ENCODE peak calls at places on chromosomes 12 and 14, in four cellular contexts. W is endothelial cell, D is kidney tubule cell, Y is GM04504. G is an unnamed sample.

GRCh38 chr12:104457746-104458644 is 1.2 kb downstream of the CHST11 start:
- DNase-seq in Y (no peak), D (peak; percentile 42), W (peak; percentile 33), G (no peak)

GRCh38 chr12:101552277-101552676 is 42.5 kb upstream of the MYBPC1 start:
- DNase-seq in W (no peak), D (no peak), Y (no peak), G (peak; percentile 31)

GRCh38 chr14:105773584-105773983 is 247.2 kb downstream of the TMEM121 start:
- DNase-seq in Y (no peak), W (no peak), D (no peak), G (no peak)

GRCh38 chr14:72552236-72552635 is 341.7 kb downstream of the DPF3 start:
- DNase-seq in Y (no peak), D (no peak), W (no peak), G (no peak)

GRCh38 chr14:80954771-80955299 is 586 bp upstream of the TSHR start:
- DNase-seq in Y (peak; percentile 49), D (peak; percentile 76), W (peak; percentile 83), G (peak; percentile 68)

GRCh38 chr12:92927055-92927435 is 2.0 kb downstream of the EEA1 start:
- DNase-seq in D (peak; percentile 63), W (no peak), Y (peak; percentile 10), G (peak; percentile 38)

GRCh38 chr12:62799126-62799736 is 135.7 kb downstream of the PPM1H start:
- DNase-seq in Y (peak; percentile 37), D (peak; percentile 66), W (peak; percentile 80), G (peak; percentile 29)

GRCh38 chr12:124720687-124721500 is 142.8 kb downstream of the SCARB1 start:
- DNase-seq in W (no peak), Y (peak; percentile 72), D (peak; percentile 93), G (peak; percentile 46)

GRCh38 chr14:61365667-61366194 is 44.4 kb downstream of the PRKCH start:
- DNase-seq in W (no peak), Y (no peak), D (no peak), G (no peak)

GRCh38 chr12:93148412-93148811 is 219.3 kb upstream of the EEA1 start:
- DNase-seq in Y (no peak), D (no peak), W (no peak), G (no peak)

GRCh38 chr12:56451147-56451546 is 1.9 kb upstream of the TIMELESS start:
- DNase-seq in W (no peak), Y (no peak), D (no peak), G (no peak)

GRCh38 chr12:89862511-89863331 is 154.1 kb upstream of the ATP2B1 start:
- DNase-seq in D (peak; percentile 30), W (peak; percentile 6), Y (no peak), G (no peak)

GRCh38 chr14:75715926-75716780 is 55.1 kb downstream of the TTLL5 start:
- DNase-seq in W (no peak), D (peak; percentile 85), Y (peak; percentile 38), G (no peak)

GRCh38 chr12:121792607-121793500 is 634 bp downstream of the RHOF start:
- DNase-seq in Y (no peak), D (peak; percentile 52), W (no peak), G (no peak)

GRCh38 chr12:71755146-71755892 is 656 bp downstream of the RAB21 start:
- DNase-seq in D (peak; percentile 67), Y (peak; percentile 24), W (peak; percentile 7), G (no peak)

GRCh38 chr12:21677204-21677603 is 19.6 kb upstream of the LDHB start:
- DNase-seq in W (no peak), Y (no peak), D (no peak), G (no peak)

GRCh38 chr14:92240658-92241057 is 82.3 kb upstream of the SLC24A4 start:
- DNase-seq in Y (no peak), D (no peak), W (no peak), G (no peak)

GRCh38 chr12:57216931-57217871 is 607 bp downstream of the NXPH4 start:
- DNase-seq in Y (no peak), W (no peak), D (no peak), G (no peak)

GRCh38 chr14:82879949-82880535 is 1346.4 kb upstream of the SEL1L start:
- DNase-seq in D (no peak), W (no peak), Y (no peak), G (no peak)

GRCh38 chr12:48811454-48812090 is 6.7 kb upstream of the CACNB3 start:
- DNase-seq in Y (no peak), W (no peak), D (no peak), G (no peak)

GRCh38 chr14:70759398-70759797 is 49.9 kb downstream of the MAP3K9 start:
- DNase-seq in Y (no peak), W (no peak), D (no peak), G (no peak)

GRCh38 chr12:6664902-6665301 is 2.0 kb upstream of the ING4 start:
- DNase-seq in Y (no peak), W (no peak), D (no peak), G (no peak)

GRCh38 chr12:51923506-51924365 is 16.4 kb downstream of the ACVRL1 start:
- DNase-seq in W (peak; percentile 73), Y (no peak), D (peak; percentile 31), G (no peak)

GRCh38 chr12:92485356-92486348 is 217.1 kb upstream of the PLEKHG7 start:
- DNase-seq in W (no peak), D (no peak), Y (no peak), G (no peak)

GRCh38 chr14:103847954-103848719 is 762 bp upstream of the PPP1R13B start:
- DNase-seq in D (no peak), Y (no peak), W (peak; percentile 33), G (no peak)

GRCh38 chr12:76142305-76142704 is 57.8 kb upstream of the NAP1L1 start:
- DNase-seq in Y (no peak), D (no peak), W (no peak), G (no peak)

GRCh38 chr12:12899530-12900380 is 8.4 kb downstream of the GPRC5A start:
- DNase-seq in D (peak; percentile 85), Y (peak; percentile 89), W (no peak), G (peak; percentile 95)

G was measured in HS-5.